ENCODE peak calls at places on chromosomes 4 and X, in ten cellular contexts. F is right lobe of liver; B is fibroblast of lung; M is lung; U is mesenchymal stem cell; O is tibial nerve; Q is esophagus squamous epithelium; S is CD8-positive, alpha-beta T cell; Y is ascending aorta; D is cardiac muscle cell. C is an unnamed sample.

GRCh38 chr4:15852524-15852923 is 74.4 kb downstream of the CD38 start:
- DNase-seq in S (no peak), D (no peak), M (no peak), Y (no peak), O (no peak), Q (no peak), U (no peak), F (no peak), B (no peak), C (no peak)

GRCh38 chr4:168199262-168199957 is 107.1 kb downstream of the ANXA10 start:
- DNase-seq in B (no peak), O (no peak), Q (no peak), M (no peak), S (no peak), U (no peak), D (no peak), Y (no peak), F (no peak), C (no peak)

GRCh38 chr4:176359590-176359989 is 39.8 kb downstream of the SPCS3 start:
- DNase-seq in Q (no peak), M (no peak), B (peak; percentile 69), F (no peak), U (no peak), S (no peak), O (no peak), Y (no peak), D (no peak), C (peak; percentile 24)

GRCh38 chr4:146369446-146369845 is 152.3 kb downstream of the SLC10A7 start:
- DNase-seq in Q (no peak), U (no peak), O (no peak), M (no peak), F (no peak), D (no peak), S (no peak), Y (no peak), B (no peak), C (peak; percentile 42)

GRCh38 chrX:3771756-3772155 is 58.3 kb upstream of the PRKX start:
- DNase-seq in O (no peak), D (no peak), F (no peak), U (no peak), Q (no peak), B (no peak), S (no peak), Y (no peak), M (no peak), C (no peak)

GRCh38 chrX:134849390-134849789 is 141.4 kb upstream of the SMIM10 start:
- DNase-seq in Q (no peak), F (no peak), S (no peak), B (peak; percentile 54), U (peak; percentile 6), D (no peak), O (no peak), M (no peak), Y (no peak), C (peak; percentile 55)

GRCh38 chr4:27702710-27703431 is 842.2 kb downstream of the STIM2 start:
- DNase-seq in U (no peak), D (peak; percentile 41), O (no peak), Q (no peak), F (no peak), M (no peak), S (no peak), Y (no peak), B (peak; percentile 12), C (peak; percentile 20)

GRCh38 chr4:26015133-26015651 is 101.2 kb downstream of the SMIM20 start:
- DNase-seq in U (peak; percentile 85), Y (peak; percentile 96), S (no peak), B (peak; percentile 89), Q (peak; percentile 10), F (peak; percentile 50), D (no peak), O (peak; percentile 55), M (no peak), C (peak; percentile 86)

GRCh38 chr4:33493231-33493630 is 2751.1 kb downstream of the ARAP2 start:
- DNase-seq in Q (no peak), O (no peak), M (no peak), Y (no peak), D (no peak), U (no peak), B (no peak), F (no peak), S (no peak), C (no peak)

GRCh38 chr4:75820197-75820596 is 82.1 kb downstream of the PPEF2 start:
- DNase-seq in U (no peak), F (no peak), S (no peak), M (no peak), Q (no peak), D (no peak), O (no peak), Y (no peak), B (no peak), C (no peak)

GRCh38 chrX:44890247-44890646 is 17.3 kb downstream of the KDM6A start:
- DNase-seq in Y (no peak), M (no peak), Q (no peak), U (no peak), B (no peak), O (no peak), S (no peak), D (no peak), F (no peak), C (no peak)

GRCh38 chr4:172202480-172203076 is 389.4 kb downstream of the GALNTL6 start:
- DNase-seq in O (no peak), M (no peak), Q (no peak), U (peak; percentile 55), Y (no peak), S (no peak), F (no peak), B (peak; percentile 16), D (peak; percentile 22), C (peak; percentile 25)

GRCh38 chrX:153832732-153833131 is 2.4 kb upstream of the PDZD4 start:
- DNase-seq in U (no peak), S (no peak), D (peak; percentile 41), Q (no peak), F (no peak), O (no peak), M (no peak), Y (no peak), B (no peak), C (no peak)

DNA sequence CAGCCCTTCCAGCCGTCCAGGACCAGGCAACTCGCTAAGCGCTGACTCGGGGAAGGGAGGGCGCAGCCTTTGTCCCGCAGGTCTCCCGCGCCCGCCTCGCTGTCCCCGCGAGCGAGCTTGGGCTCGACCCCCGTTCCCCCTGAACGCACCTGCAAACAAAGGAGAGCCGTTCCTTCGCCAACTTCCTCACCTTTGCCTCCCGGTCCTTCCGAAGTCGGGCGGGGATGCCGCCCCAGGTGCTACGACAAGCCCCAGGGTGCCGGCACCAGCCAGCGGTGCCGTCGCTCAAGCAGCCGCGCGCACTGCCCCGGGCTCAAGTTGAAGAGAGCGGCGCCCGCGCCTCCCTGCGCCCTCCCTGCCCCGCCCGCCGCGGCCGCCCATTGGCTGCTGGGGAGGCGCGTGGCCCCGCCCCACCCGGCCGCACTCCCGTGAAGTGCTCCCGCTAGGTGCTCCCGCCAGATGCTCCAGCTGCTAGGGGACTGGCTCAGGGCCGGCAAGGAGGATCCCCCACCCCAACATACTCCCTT is 107.1 kb downstream of the NSUN7 start:
- DNase-seq in Q (no peak), F (no peak), Y (peak; percentile 82), U (peak; percentile 69), D (peak; percentile 87), O (peak; percentile 26), B (peak; percentile 66), S (peak; percentile 18), M (peak; percentile 68), C (no peak)
- H3K27ac ChIP-seq in Q (no peak overlapping the region), F (no peak overlapping the region), Y (peak overlapping the region; percentile 53), U (no peak overlapping the region), D (no peak overlapping the region), O (no peak overlapping the region), B (no peak overlapping the region), S (no peak overlapping the region), M (no peak overlapping the region), C (no peak overlapping the region)

GRCh38 chr4:39900966-39901365 is 76.7 kb downstream of the PDS5A start:
- DNase-seq in Q (no peak), O (no peak), U (no peak), B (peak; percentile 9), D (no peak), Y (no peak), F (no peak), M (no peak), S (no peak), C (no peak)

GRCh38 chr4:39908284-39908683 is 69.4 kb downstream of the PDS5A start:
- DNase-seq in Y (no peak), B (peak; percentile 22), S (no peak), F (no peak), D (no peak), M (no peak), Q (no peak), U (peak; percentile 6), O (no peak), C (no peak)

GRCh38 chr4:39910064-39910463 is 67.6 kb downstream of the PDS5A start:
- DNase-seq in F (no peak), O (no peak), U (no peak), Y (no peak), D (no peak), S (no peak), M (no peak), Q (no peak), B (no peak), C (no peak)

DNA sequence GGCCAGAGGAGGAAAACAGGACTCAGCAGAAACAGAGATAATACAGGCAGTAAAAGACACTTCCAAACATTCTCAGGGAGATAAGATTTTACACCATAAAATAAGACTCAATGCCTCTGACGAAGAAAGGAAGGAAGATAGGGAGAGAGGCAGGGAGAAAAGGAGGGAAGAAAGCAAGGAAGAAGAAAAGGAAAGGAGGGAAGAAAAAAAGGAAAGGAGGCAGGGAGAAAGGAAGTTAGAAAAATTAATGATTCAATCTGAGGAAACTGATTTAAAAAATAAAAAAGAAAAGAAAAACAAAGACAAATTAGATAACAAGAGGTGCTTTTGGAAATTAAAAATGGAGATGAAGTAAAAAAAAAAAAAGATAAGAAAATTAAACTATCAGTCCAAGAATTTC is 72.1 kb downstream of the PDS5A start:
- DNase-seq in Y (no peak), M (no peak), B (no peak), F (no peak), Q (no peak), U (no peak), O (no peak), S (no peak), D (no peak), C (no peak)
- H3K36me3 ChIP-seq in Y (peaks cover 34% of the 10 kb centered on the region), M (peaks cover 11% of the 10 kb centered on the region), B (peaks cover 2% of the 10 kb centered on the region), F (peaks cover 3% of the 10 kb centered on the region), Q (peaks cover 88% of the 10 kb centered on the region), U (peaks cover 68% of the 10 kb centered on the region), O (peaks cover 67% of the 10 kb centered on the region), S (peaks cover 38% of the 10 kb centered on the region), D (peaks cover 35% of the 10 kb centered on the region), C (peaks cover 16% of the 10 kb centered on the region)

GRCh38 chr4:169249214-169249973 is 21.4 kb downstream of the SH3RF1 start:
- DNase-seq in O (no peak), B (peak; percentile 55), M (no peak), D (no peak), Q (no peak), S (no peak), U (no peak), Y (no peak), F (no peak), C (peak; percentile 70)
- H3K27ac ChIP-seq in O (peak overlapping the region; percentile 17), B (no peak overlapping the region), M (peak overlapping the region; percentile 74), D (no peak overlapping the region), Q (no peak overlapping the region), S (no peak overlapping the region), U (peak overlapping the region; percentile 98), Y (no peak overlapping the region), F (no peak overlapping the region), C (peak overlapping the region; percentile 74)

GRCh38 chr4:83267835-83268475 is 16.6 kb downstream of the COQ2 start:
- DNase-seq in S (no peak), M (no peak), D (no peak), B (no peak), Y (no peak), O (no peak), F (no peak), Q (no peak), U (no peak), C (no peak)
- H3K36me3 ChIP-seq in S (peaks cover 5% of the 10 kb centered on the region), M (peaks cover 26% of the 10 kb centered on the region), D (peaks cover 2% of the 10 kb centered on the region), B (no peaks in the 10 kb centered on the region), Y (no peaks in the 10 kb centered on the region), O (peaks cover 30% of the 10 kb centered on the region), F (no peaks in the 10 kb centered on the region), Q (peaks cover 95% of the 10 kb centered on the region), U (peaks cover 33% of the 10 kb centered on the region), C (no peaks in the 10 kb centered on the region)